ENCODE peak calls at places on chromosomes 1 and 21, in five cellular contexts. T is HCEC 1CT, M is NCI-H1436 treated with DMSO at 0.1 percent for 48 hours, Q is GM13977, H is lower leg skin. K is an unnamed sample.

GRCh38 chr1:174974711-174975111 is 25.0 kb upstream of the CACYBP start:
- DNase-seq in T (no peak), M (no peak), Q (no peak), H (no peak), K (no peak)

GRCh38 chr1:196481616-196482015 is 126.6 kb downstream of the KCNT2 start:
- DNase-seq in T (peak; percentile 14), M (no peak), Q (no peak), H (no peak), K (no peak)

GRCh38 chr1:37317870-37318431 is 156.4 kb upstream of the ZC3H12A start:
- DNase-seq in T (no peak), M (no peak), Q (no peak), H (no peak), K (no peak)

GRCh38 chr1:37032660-37033354 is 1.5 kb downstream of the GRIK3 start:
- DNase-seq in T (no peak), M (no peak), Q (peak; percentile 29), H (no peak), K (no peak)

GRCh38 chr1:75908717-75909152 is 23.5 kb downstream of the ASB17 start:
- DNase-seq in T (peak; percentile 59), M (no peak), Q (peak; percentile 28), H (no peak), K (peak; percentile 35)

GRCh38 chr21:45990049-45990711 is 8.6 kb downstream of the COL6A1 start:
- DNase-seq in T (no peak), M (no peak), Q (no peak), H (peak; percentile 82), K (no peak)

GRCh38 chr1:208036918-208037567 is 126.1 kb upstream of the CD34 start:
- DNase-seq in T (no peak), M (no peak), Q (no peak), H (no peak), K (no peak)

GRCh38 chr1:201480231-201481003 is 11.4 kb upstream of the PHLDA3 start:
- DNase-seq in T (peak; percentile 77), M (peak; percentile 66), Q (peak; percentile 85), H (peak; percentile 98), K (no peak)

GRCh38 chr21:42349420-42350075 is 1.2 kb downstream of the TFF2 start:
- DNase-seq in T (no peak), M (no peak), Q (no peak), H (peak; percentile 64), K (no peak)

GRCh38 chr1:181359012-181359411 is 124.3 kb upstream of the CACNA1E start:
- DNase-seq in T (no peak), M (no peak), Q (no peak), H (no peak), K (no peak)

GRCh38 chr1:230232352-230232751 is 165.3 kb downstream of the GALNT2 start:
- DNase-seq in T (no peak), M (no peak), Q (no peak), H (no peak), K (no peak)

GRCh38 chr1:31460027-31460426 is 47.0 kb downstream of the SERINC2 start:
- DNase-seq in T (peak; percentile 32), M (no peak), Q (no peak), H (no peak), K (no peak)

GRCh38 chr21:30408782-30409494 is 13.1 kb downstream of the KRTAP13-1 start:
- DNase-seq in T (no peak), M (peak; percentile 6), Q (no peak), H (no peak), K (peak; percentile 7)

GRCh38 chr1:48469616-48470500 is 2.1 kb downstream of the SPATA6 start:
- DNase-seq in T (peak; percentile 47), M (no peak), Q (no peak), H (no peak), K (no peak)

GRCh38 chr1:54064244-54064643 is 10.8 kb downstream of the TCEANC2 start:
- DNase-seq in T (no peak), M (no peak), Q (no peak), H (no peak), K (no peak)

GRCh38 chr1:114728553-114728952 is 12.0 kb upstream of the NRAS start:
- DNase-seq in T (no peak), M (no peak), Q (no peak), H (no peak), K (no peak)

GRCh38 chr21:39106881-39107462 is 76.3 kb downstream of the PSMG1 start:
- DNase-seq in T (no peak), M (no peak), Q (no peak), H (peak; percentile 77), K (no peak)

GRCh38 chr1:221991221-221991620 is 249.3 kb upstream of the DUSP10 start:
- DNase-seq in T (peak; percentile 84), M (no peak), Q (no peak), H (no peak), K (no peak)

GRCh38 chr1:169364948-169365347 is 2.6 kb downstream of the NME7 start:
- DNase-seq in T (no peak), M (no peak), Q (no peak), H (no peak), K (no peak)

GRCh38 chr1:201299968-201300367 is 16.7 kb downstream of the PKP1 start:
- DNase-seq in T (no peak), M (no peak), Q (no peak), H (no peak), K (no peak)

GRCh38 chr21:25639922-25640670 is 1.0 kb downstream of the JAM2 start:
- DNase-seq in T (no peak), M (no peak), Q (peak; percentile 50), H (no peak), K (no peak)

GRCh38 chr1:168691541-168691940 is 37.5 kb downstream of the DPT start:
- DNase-seq in T (no peak), M (no peak), Q (no peak), H (no peak), K (no peak)

GRCh38 chr1:29487291-29487690 is 251.0 kb downstream of the PTPRU start:
- DNase-seq in T (no peak), M (no peak), Q (no peak), H (peak; percentile 58), K (no peak)

GRCh38 chr1:6757719-6758435 is 27.4 kb upstream of the CAMTA1 start:
- DNase-seq in T (peak; percentile 24), M (no peak), Q (no peak), H (no peak), K (no peak)